ENCODE peak calls at places on chromosomes 1 and 21, in seven cellular contexts. D, L, W, I, V, P and Y are unnamed samples.

GRCh38 chr1:147840909-147841308 is 61.7 kb upstream of the GJA8 start:
- DNase-seq in D (no peak), L (no peak), W (no peak), I (no peak), V (no peak), P (no peak), Y (no peak)

GRCh38 chr1:60342569-60342968 is 269.0 kb upstream of the C1orf87 start:
- DNase-seq in D (no peak), L (no peak), W (no peak), I (no peak), V (no peak), P (no peak), Y (no peak)

GRCh38 chr1:185646202-185646683 is 87.9 kb upstream of the HMCN1 start:
- DNase-seq in D (peak; percentile 99), L (peak; percentile 20), W (peak; percentile 83), I (peak; percentile 87), V (peak; percentile 100), P (peak; percentile 61), Y (peak; percentile 9)

GRCh38 chr1:119141020-119141424 is 569 bp upstream of the WARS2 start:
- DNase-seq in D (no peak), L (peak; percentile 21), W (peak; percentile 41), I (no peak), V (no peak), P (no peak), Y (peak; percentile 26)

GRCh38 chr1:66364578-66365391 is 169.2 kb upstream of the SGIP1 start:
- DNase-seq in D (peak; percentile 63), L (no peak), W (no peak), I (no peak), V (peak; percentile 89), P (no peak), Y (no peak)

GRCh38 chr1:212497553-212497952 is 64.8 kb downstream of the NENF start:
- DNase-seq in D (no peak), L (no peak), W (no peak), I (no peak), V (no peak), P (no peak), Y (no peak)

GRCh38 chr1:207959141-207959825 is 48.4 kb upstream of the CD34 start:
- DNase-seq in D (peak; percentile 40), L (peak; percentile 67), W (peak; percentile 54), I (no peak), V (no peak), P (peak; percentile 87), Y (peak; percentile 41)

GRCh38 chr1:209576798-209577197 is 6.7 kb upstream of the CAMK1G start:
- DNase-seq in D (no peak), L (peak; percentile 83), W (peak; percentile 88), I (peak; percentile 22), V (peak; percentile 74), P (peak; percentile 76), Y (peak; percentile 87)

GRCh38 chr1:47674189-47674588 is 236.3 kb downstream of the FOXD2 start:
- DNase-seq in D (no peak), L (no peak), W (no peak), I (no peak), V (no peak), P (no peak), Y (no peak)

GRCh38 chr1:30748098-30748698 is 9.4 kb downstream of the LAPTM5 start:
- DNase-seq in D (no peak), L (no peak), W (no peak), I (no peak), V (no peak), P (no peak), Y (no peak)

GRCh38 chr1:12047120-12047876 is 15.8 kb upstream of the TNFRSF8 start:
- DNase-seq in D (peak; percentile 82), L (no peak), W (no peak), I (no peak), V (no peak), P (no peak), Y (no peak)

GRCh38 chr21:44802396-44803153 is 955 bp upstream of the UBE2G2 start:
- DNase-seq in D (no peak), L (no peak), W (no peak), I (no peak), V (peak; percentile 9), P (no peak), Y (no peak)

GRCh38 chr21:44801468-44802395 is at the start of gene UBE2G2:
- DNase-seq in D (peak; percentile 52), L (peak; percentile 84), W (peak; percentile 87), I (no peak), V (peak; percentile 60), P (peak; percentile 88), Y (peak; percentile 81)

GRCh38 chr21:44797775-44798174 is 3.8 kb downstream of the UBE2G2 start:
- DNase-seq in D (no peak), L (no peak), W (no peak), I (no peak), V (no peak), P (no peak), Y (no peak)

GRCh38 chr21:44800971-44801467 is 601 bp downstream of the UBE2G2 start:
- DNase-seq in D (peak; percentile 26), L (no peak), W (peak; percentile 32), I (no peak), V (peak; percentile 28), P (no peak), Y (no peak)

DNA sequence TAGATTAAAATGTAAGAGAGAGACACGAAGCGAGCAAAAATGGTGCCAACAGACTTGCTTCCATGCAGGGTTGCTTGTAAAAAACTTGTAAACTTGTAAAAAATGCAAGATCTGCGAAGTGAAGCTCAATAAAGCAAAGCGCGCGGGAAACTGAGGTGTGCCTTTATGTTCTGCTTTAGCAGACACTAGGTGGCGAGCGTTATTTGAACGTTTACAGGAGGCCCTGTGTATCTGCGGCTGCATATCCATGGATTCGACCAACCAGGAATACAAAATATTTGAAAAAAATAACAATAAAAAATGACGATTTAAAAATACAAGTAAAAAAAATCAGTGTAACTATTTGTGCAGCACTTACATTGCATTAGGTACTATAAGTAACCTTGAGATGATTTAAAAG is 1.5 kb downstream of the UBE2G2 start:
- DNase-seq in D (peak; percentile 32), L (no peak), W (peak; percentile 63), I (no peak), V (no peak), P (no peak), Y (no peak)
- TF ChIP-seq CTCF in D (peak; percentile 45), L (peak; percentile 15), W (peak; percentile 47), I (peak; percentile 42), V (peak; percentile 57), P (peak; percentile 36), Y (peak; percentile 58)

GRCh38 chr1:75125161-75125681 is 9.0 kb upstream of the LHX8 start:
- DNase-seq in D (no peak), L (no peak), W (no peak), I (no peak), V (no peak), P (no peak), Y (no peak)

GRCh38 chr1:75124510-75124909 is 9.7 kb upstream of the LHX8 start:
- DNase-seq in D (no peak), L (no peak), W (no peak), I (no peak), V (no peak), P (no peak), Y (no peak)

GRCh38 chr1:75123756-75124155 is 10.4 kb upstream of the LHX8 start:
- DNase-seq in D (no peak), L (no peak), W (no peak), I (no peak), V (no peak), P (no peak), Y (no peak)

GRCh38 chr1:75127916-75128717 is 6.1 kb upstream of the LHX8 start:
- DNase-seq in D (no peak), L (no peak), W (no peak), I (peak; percentile 78), V (no peak), P (no peak), Y (no peak)

GRCh38 chr1:75126611-75127101 is 7.5 kb upstream of the LHX8 start:
- DNase-seq in D (no peak), L (no peak), W (no peak), I (no peak), V (no peak), P (no peak), Y (no peak)
- TF ChIP-seq CTCF in D (no peak), L (no peak), W (no peak), I (no peak), V (no peak), P (no peak), Y (no peak)

DNA sequence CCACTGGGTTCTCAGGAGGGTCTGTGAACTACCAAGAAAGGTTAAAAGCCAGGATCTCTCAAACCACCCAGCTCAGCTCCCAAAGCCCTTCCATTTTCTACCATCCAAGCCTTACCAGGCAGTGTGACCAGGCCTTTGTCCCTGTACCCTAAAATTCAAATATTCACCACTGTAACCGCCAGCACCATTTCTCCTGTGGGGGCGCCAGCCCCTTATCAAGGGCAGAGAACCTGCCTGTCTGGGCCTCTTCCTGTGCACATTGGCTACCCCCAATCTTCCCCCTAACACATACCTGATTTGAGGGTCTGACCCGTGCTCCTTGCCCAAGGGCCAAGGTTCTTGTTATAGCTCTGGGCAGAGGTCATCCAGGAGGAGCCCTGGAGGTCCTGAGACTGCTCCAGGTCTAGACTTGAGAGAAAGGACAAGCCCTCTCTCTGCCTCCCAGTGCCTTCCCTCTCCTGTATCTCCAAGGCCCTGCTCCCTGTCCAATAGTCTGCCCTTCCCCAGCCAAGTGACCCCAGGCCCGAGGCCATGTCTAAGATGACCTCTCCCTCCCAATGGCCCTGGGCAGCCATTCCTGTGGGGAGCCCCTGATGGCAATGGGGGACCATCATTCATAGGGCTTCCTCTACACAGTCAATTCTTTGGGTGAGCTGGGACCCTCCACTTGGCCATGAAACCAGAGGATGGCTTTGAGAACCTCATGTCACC is 78.5 kb downstream of the FHAD1 start:
- DNase-seq in D (no peak), L (no peak), W (no peak), I (no peak), V (no peak), P (no peak), Y (no peak)
- TF ChIP-seq CTCF in D (no peak), L (no peak), W (no peak), I (no peak), V (peak; percentile 35), P (no peak), Y (no peak)

GRCh38 chr1:160166459-160166858 is 15.1 kb downstream of the ATP1A4 start:
- DNase-seq in D (no peak), L (no peak), W (no peak), I (no peak), V (no peak), P (no peak), Y (no peak)

GRCh38 chr1:160167056-160167455 is 15.7 kb downstream of the ATP1A4 start:
- DNase-seq in D (no peak), L (no peak), W (no peak), I (no peak), V (no peak), P (no peak), Y (no peak)

GRCh38 chr1:160168609-160169369 is 17.4 kb downstream of the ATP1A4 start:
- DNase-seq in D (peak; percentile 18), L (no peak), W (no peak), I (no peak), V (no peak), P (no peak), Y (no peak)

GRCh38 chr1:160167580-160167979 is 16.2 kb downstream of the ATP1A4 start:
- DNase-seq in D (no peak), L (no peak), W (no peak), I (no peak), V (no peak), P (no peak), Y (no peak)

DNA sequence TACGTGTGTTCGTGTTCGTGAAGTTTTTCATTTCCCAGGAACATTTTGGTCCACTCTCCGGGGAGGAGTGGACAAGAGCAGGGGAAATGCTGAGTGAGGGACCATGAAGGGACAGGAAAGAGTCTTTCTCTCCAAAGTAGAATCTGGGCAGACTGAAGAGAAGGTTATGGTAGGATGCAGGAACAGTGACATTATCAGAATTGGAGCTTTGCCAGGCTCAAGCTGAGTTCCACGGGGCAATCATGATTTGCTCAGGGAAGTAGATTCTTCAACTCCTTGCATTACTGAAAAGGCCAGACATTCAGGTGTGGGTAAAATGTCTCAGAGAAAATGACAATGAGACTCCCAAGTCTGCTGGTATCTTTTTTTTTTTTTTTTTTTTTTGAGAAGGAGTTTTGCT is 16.6 kb downstream of the ATP1A4 start:
- DNase-seq in D (no peak), L (no peak), W (no peak), I (no peak), V (no peak), P (no peak), Y (no peak)
- TF ChIP-seq CTCF in D (no peak), L (no peak), W (no peak), I (no peak), V (no peak), P (no peak), Y (no peak)